ENCODE peak calls at places on chromosomes 5 and 9, in eight cellular contexts. P is neural crest cell; Z is tibial artery; W is CD4-positive, CD25-positive, alpha-beta regulatory T cell; V is LoVo; X is AG08395; C is iPS-NIHi11; Y is NCI-H146. H is an unnamed sample.

GRCh38 chr5:119328753-119329602 is 26.8 kb upstream of the TNFAIP8 start:
- DNase-seq in P (no peak), Z (no peak), W (peak), V (no peak), X (peak), C (no peak), Y (no peak), H (peak)

GRCh38 chr9:82332018-82332773 is 343.6 kb downstream of the SPATA31D1 start:
- DNase-seq in P (no peak), Z (no peak), W (no peak), V (no peak), X (peak), C (no peak), Y (peak), H (no peak)

GRCh38 chr9:110058304-110058953 is 149.5 kb downstream of the C9orf152 start:
- DNase-seq in P (peak), Z (no peak), W (peak), V (peak), X (no peak), C (peak), Y (peak), H (peak)

GRCh38 chr9:121439711-121440110 is 59.9 kb downstream of the GGTA1 start:
- DNase-seq in P (no peak), Z (no peak), W (no peak), V (no peak), X (no peak), C (no peak), Y (no peak), H (no peak)

GRCh38 chr9:706606-707451 is 134.7 kb upstream of the DMRT1 start:
- DNase-seq in P (peak), Z (peak), W (no peak), V (no peak), X (peak), C (peak), Y (no peak), H (peak)

GRCh38 chr9:69173891-69174644 is at the start of gene TJP2:
- DNase-seq in P (peak), Z (peak), W (peak), V (no peak), X (peak), C (peak), Y (peak), H (peak)

GRCh38 chr5:24353606-24354005 is 291.2 kb downstream of the CDH10 start:
- DNase-seq in P (no peak), Z (no peak), W (no peak), V (no peak), X (no peak), C (no peak), Y (no peak), H (no peak)

GRCh38 chr5:10366310-10367297 is 13.1 kb downstream of the MARCHF6 start:
- DNase-seq in P (no peak), Z (no peak), W (no peak), V (peak), X (no peak), C (no peak), Y (no peak), H (no peak)

GRCh38 chr5:75513841-75514240 is 2.1 kb downstream of the POLK start:
- DNase-seq in P (no peak), Z (no peak), W (no peak), V (no peak), X (no peak), C (no peak), Y (no peak), H (no peak)

GRCh38 chr9:37363124-37363523 is 59.4 kb upstream of the GRHPR start:
- DNase-seq in P (no peak), Z (no peak), W (no peak), V (no peak), X (no peak), C (no peak), Y (no peak), H (no peak)

GRCh38 chr5:168934186-168934585 is 355.0 kb upstream of the PANK3 start:
- DNase-seq in P (no peak), Z (no peak), W (no peak), V (no peak), X (no peak), C (no peak), Y (no peak), H (no peak)

GRCh38 chr5:179749857-179750508 is 17.4 kb downstream of the MAML1 start:
- DNase-seq in P (no peak), Z (no peak), W (no peak), V (no peak), X (no peak), C (no peak), Y (no peak), H (no peak)

GRCh38 chr5:126403871-126404270 is 19.3 kb upstream of the GRAMD2B start:
- DNase-seq in P (no peak), Z (no peak), W (no peak), V (no peak), X (peak), C (no peak), Y (no peak), H (no peak)

GRCh38 chr9:5554254-5554653 is 43.9 kb downstream of the PDCD1LG2 start:
- DNase-seq in P (no peak), Z (no peak), W (no peak), V (no peak), X (no peak), C (no peak), Y (no peak), H (no peak)

GRCh38 chr5:160843240-160843639 is 8.8 kb downstream of the ATP10B start:
- DNase-seq in P (no peak), Z (no peak), W (no peak), V (no peak), X (no peak), C (no peak), Y (no peak), H (no peak)

GRCh38 chr5:122078116-122078865 is at the start of gene LOX:
- DNase-seq in P (peak), Z (peak), W (no peak), V (no peak), X (peak), C (peak), Y (peak), H (no peak)

H was measured in naive thymus-derived CD4-positive, alpha-beta T cell.